ENCODE peak calls at places on chromosomes 13 and 19, in five cellular contexts. One of them, this sample, is unnamed.

GRCh38 chr19:46945668-46946067 is 74.0 kb upstream of the NPAS1 start:
- DNase-seq in fibroblast of villous mesenchyme: no peak
- DNase-seq in tibial nerve: no peak
- DNase-seq in ascending aorta: no peak
- DNase-seq in upper lobe of right lung: no peak
- DNase-seq in this sample: no peak

GRCh38 chr13:99935772-99936171 is 35.8 kb downstream of the ZIC5 start:
- DNase-seq in fibroblast of villous mesenchyme: no peak
- DNase-seq in tibial nerve: no peak
- DNase-seq in upper lobe of right lung: no peak
- DNase-seq in ascending aorta: no peak
- DNase-seq in this sample: no peak

GRCh38 chr13:66367356-66367755 is 862.8 kb downstream of the PCDH9 start:
- DNase-seq in ascending aorta: no peak
- DNase-seq in upper lobe of right lung: no peak
- DNase-seq in tibial nerve: no peak
- DNase-seq in fibroblast of villous mesenchyme: peak; percentile 26
- DNase-seq in this sample: no peak

GRCh38 chr19:23868630-23869029 is 46.1 kb upstream of the ZNF726 start:
- DNase-seq in tibial nerve: no peak
- DNase-seq in fibroblast of villous mesenchyme: no peak
- DNase-seq in ascending aorta: no peak
- DNase-seq in upper lobe of right lung: no peak
- DNase-seq in this sample: no peak

GRCh38 chr13:50403311-50403710 is 388.1 kb downstream of the KCNRG start:
- DNase-seq in upper lobe of right lung: no peak
- DNase-seq in tibial nerve: no peak
- DNase-seq in fibroblast of villous mesenchyme: no peak
- DNase-seq in ascending aorta: no peak
- DNase-seq in this sample: no peak

GRCh38 chr13:23468811-23469210 is 35.3 kb upstream of the SACS start:
- DNase-seq in ascending aorta: no peak
- DNase-seq in fibroblast of villous mesenchyme: no peak
- DNase-seq in upper lobe of right lung: no peak
- DNase-seq in tibial nerve: no peak
- DNase-seq in this sample: no peak

GRCh38 chr19:39411006-39411831 is 1.2 kb upstream of the PLEKHG2 start:
- DNase-seq in ascending aorta: no peak
- DNase-seq in fibroblast of villous mesenchyme: peak; percentile 76
- DNase-seq in tibial nerve: no peak
- DNase-seq in upper lobe of right lung: no peak
- DNase-seq in this sample: no peak

GRCh38 chr13:112892759-112893569 is 76.0 kb upstream of the MCF2L start:
- DNase-seq in tibial nerve: no peak
- DNase-seq in upper lobe of right lung: no peak
- DNase-seq in fibroblast of villous mesenchyme: no peak
- DNase-seq in ascending aorta: no peak
- DNase-seq in this sample: peak; percentile 28

GRCh38 chr13:93266681-93267080 is 40.1 kb downstream of the GPC6 start:
- DNase-seq in fibroblast of villous mesenchyme: no peak
- DNase-seq in upper lobe of right lung: no peak
- DNase-seq in tibial nerve: no peak
- DNase-seq in ascending aorta: no peak
- DNase-seq in this sample: no peak

GRCh38 chr13:36913463-36913862 is 6.6 kb downstream of the SMAD9 start:
- DNase-seq in ascending aorta: no peak
- DNase-seq in fibroblast of villous mesenchyme: no peak
- DNase-seq in tibial nerve: no peak
- DNase-seq in upper lobe of right lung: no peak
- DNase-seq in this sample: no peak

GRCh38 chr13:22227895-22228294 is 557.0 kb downstream of the FGF9 start:
- DNase-seq in fibroblast of villous mesenchyme: no peak
- DNase-seq in upper lobe of right lung: no peak
- DNase-seq in ascending aorta: no peak
- DNase-seq in tibial nerve: no peak
- DNase-seq in this sample: no peak

GRCh38 chr13:73428706-73429105 is 369.9 kb downstream of the KLF5 start:
- DNase-seq in tibial nerve: no peak
- DNase-seq in fibroblast of villous mesenchyme: no peak
- DNase-seq in ascending aorta: no peak
- DNase-seq in upper lobe of right lung: no peak
- DNase-seq in this sample: no peak

GRCh38 chr13:24709186-24709913 is 29.1 kb downstream of the ATP12A start:
- DNase-seq in ascending aorta: peak; percentile 13
- DNase-seq in upper lobe of right lung: no peak
- DNase-seq in tibial nerve: no peak
- DNase-seq in fibroblast of villous mesenchyme: no peak
- DNase-seq in this sample: no peak

GRCh38 chr19:7953060-7953459 is 9.6 kb upstream of the TIMM44 start:
- DNase-seq in tibial nerve: no peak
- DNase-seq in upper lobe of right lung: no peak
- DNase-seq in fibroblast of villous mesenchyme: peak; percentile 14
- DNase-seq in ascending aorta: no peak
- DNase-seq in this sample: no peak

GRCh38 chr13:52085416-52085815 is 43.5 kb downstream of the NEK5 start:
- DNase-seq in ascending aorta: no peak
- DNase-seq in upper lobe of right lung: no peak
- DNase-seq in fibroblast of villous mesenchyme: peak; percentile 61
- DNase-seq in tibial nerve: no peak
- DNase-seq in this sample: no peak

GRCh38 chr13:99565478-99566124 is 64.3 kb downstream of the TM9SF2 start:
- DNase-seq in tibial nerve: no peak
- DNase-seq in ascending aorta: no peak
- DNase-seq in upper lobe of right lung: no peak
- DNase-seq in fibroblast of villous mesenchyme: no peak
- DNase-seq in this sample: no peak

GRCh38 chr19:40443930-40444180 is 280 bp downstream of the SERTAD3 start:
- DNase-seq in fibroblast of villous mesenchyme: peak; percentile 49
- DNase-seq in upper lobe of right lung: no peak
- DNase-seq in tibial nerve: no peak
- DNase-seq in ascending aorta: no peak
- DNase-seq in this sample: no peak

GRCh38 chr13:57627663-57628062 is 3.9 kb upstream of the PCDH17 start:
- DNase-seq in ascending aorta: no peak
- DNase-seq in upper lobe of right lung: no peak
- DNase-seq in tibial nerve: no peak
- DNase-seq in fibroblast of villous mesenchyme: peak; percentile 8
- DNase-seq in this sample: no peak

GRCh38 chr19:32104465-32105235 is 240.8 kb upstream of the ZNF507 start:
- DNase-seq in tibial nerve: no peak
- DNase-seq in fibroblast of villous mesenchyme: peak; percentile 3
- DNase-seq in ascending aorta: no peak
- DNase-seq in upper lobe of right lung: no peak
- DNase-seq in this sample: no peak

DNA sequence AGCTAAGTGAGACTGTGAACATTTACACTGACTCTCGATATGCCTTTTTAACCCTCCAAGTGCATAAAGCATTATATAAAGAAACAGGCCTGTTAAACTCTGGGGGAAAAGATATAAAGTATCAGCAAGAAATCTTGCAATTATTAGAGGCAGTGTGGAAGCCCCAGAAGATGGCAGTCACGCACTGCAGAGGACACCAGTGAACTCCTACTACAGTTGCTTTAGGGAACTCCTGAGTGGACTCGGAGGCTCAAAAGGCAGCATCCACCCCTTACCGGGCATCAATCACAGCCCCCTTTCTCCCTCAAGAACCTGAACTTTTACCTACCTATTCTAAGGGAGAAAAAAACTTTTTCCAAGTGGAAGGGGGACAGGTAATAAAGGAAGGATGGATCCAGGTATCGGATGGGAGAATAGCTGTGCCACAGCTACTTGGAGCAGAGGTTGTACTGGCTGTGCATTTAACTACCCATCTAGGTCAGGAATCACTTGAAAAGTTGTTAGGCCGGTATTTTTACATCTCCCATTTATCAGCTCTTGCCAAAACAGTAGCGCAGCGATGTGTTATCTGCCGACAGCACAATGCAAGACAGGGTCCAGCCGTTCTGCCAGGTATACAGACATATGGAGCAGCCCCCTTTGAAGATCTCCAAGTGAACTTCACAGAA is 80.1 kb downstream of the ZNF486 start:
- DNase-seq in upper lobe of right lung: peak; percentile 66
- DNase-seq in tibial nerve: no peak
- DNase-seq in fibroblast of villous mesenchyme: peak; percentile 23
- DNase-seq in ascending aorta: no peak
- DNase-seq in this sample: peak; percentile 55
- TF ChIP-seq CTCF in upper lobe of right lung: peak; percentile 52
- TF ChIP-seq CTCF in tibial nerve: no peak
- TF ChIP-seq CTCF in fibroblast of villous mesenchyme: peak; percentile 41
- TF ChIP-seq CTCF in ascending aorta: no peak
- TF ChIP-seq CTCF in this sample: no peak

GRCh38 chr19:53942001-53942786 is 20.5 kb upstream of the CACNG8 start:
- DNase-seq in tibial nerve: no peak
- DNase-seq in fibroblast of villous mesenchyme: peak; percentile 13
- DNase-seq in upper lobe of right lung: peak; percentile 56
- DNase-seq in ascending aorta: no peak
- DNase-seq in this sample: peak; percentile 87
- TF ChIP-seq CTCF in tibial nerve: no peak
- TF ChIP-seq CTCF in fibroblast of villous mesenchyme: peak; percentile 4
- TF ChIP-seq CTCF in upper lobe of right lung: no peak
- TF ChIP-seq CTCF in ascending aorta: no peak
- TF ChIP-seq CTCF in this sample: peak; percentile 58

DNA sequence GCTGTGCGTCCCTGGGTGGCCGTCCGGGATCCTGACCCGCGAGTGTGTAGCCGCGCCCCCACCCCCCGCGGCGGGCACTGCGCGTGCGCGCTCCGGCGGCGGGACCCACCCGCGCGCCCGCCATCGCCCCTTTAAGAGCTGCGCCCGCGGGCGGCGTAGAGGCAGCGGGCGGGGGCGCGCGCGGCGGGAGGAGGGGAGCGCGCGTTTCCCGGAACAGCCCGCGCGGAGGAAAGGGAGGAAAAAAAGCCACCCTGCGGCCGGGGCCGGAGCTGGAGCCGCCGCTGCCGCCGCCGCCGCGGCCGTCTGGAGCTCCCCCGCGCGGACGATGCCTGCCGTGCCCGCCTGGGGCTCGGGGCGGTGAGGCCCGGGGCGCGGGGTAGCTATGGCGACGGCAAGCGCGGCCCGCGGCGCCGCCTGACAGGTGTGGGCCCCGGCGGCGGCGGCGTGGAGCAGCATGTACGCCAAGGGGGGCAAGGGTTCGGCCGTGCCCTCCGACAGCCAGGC is at the start of gene SSBP4:
- DNase-seq in ascending aorta: no peak
- DNase-seq in fibroblast of villous mesenchyme: peak; percentile 80
- DNase-seq in upper lobe of right lung: peak; percentile 86
- DNase-seq in tibial nerve: no peak
- DNase-seq in this sample: peak; percentile 82
- TF ChIP-seq CTCF in ascending aorta: no peak
- TF ChIP-seq CTCF in fibroblast of villous mesenchyme: peak; percentile 14
- TF ChIP-seq CTCF in upper lobe of right lung: peak; percentile 29
- TF ChIP-seq CTCF in tibial nerve: peak; percentile 52
- TF ChIP-seq CTCF in this sample: peak; percentile 38

DNA sequence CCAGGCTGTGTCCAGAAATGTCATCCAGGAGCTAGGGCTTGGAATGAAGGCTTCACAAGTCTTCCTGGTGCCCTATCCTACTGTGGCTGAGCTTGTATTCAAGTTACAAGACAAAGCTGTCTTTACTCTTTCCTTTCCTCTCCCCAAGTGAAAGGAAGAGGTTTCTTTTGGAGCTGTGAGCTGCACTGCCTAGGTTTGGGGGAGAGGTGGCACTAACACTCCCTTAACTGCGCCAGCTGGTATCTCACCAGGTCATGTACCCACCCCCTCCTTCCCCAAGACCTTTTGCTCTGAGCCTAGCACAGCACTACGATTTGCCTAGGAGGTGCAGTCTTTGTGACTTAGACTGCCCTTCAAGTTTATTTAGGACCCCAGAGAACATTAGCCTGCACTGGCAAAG is 2053.6 kb upstream of the PRR20A start:
- DNase-seq in tibial nerve: no peak
- DNase-seq in upper lobe of right lung: no peak
- DNase-seq in fibroblast of villous mesenchyme: no peak
- DNase-seq in ascending aorta: no peak
- DNase-seq in this sample: no peak
- TF ChIP-seq CTCF in tibial nerve: no peak
- TF ChIP-seq CTCF in upper lobe of right lung: no peak
- TF ChIP-seq CTCF in fibroblast of villous mesenchyme: no peak
- TF ChIP-seq CTCF in ascending aorta: no peak
- TF ChIP-seq CTCF in this sample: no peak

DNA sequence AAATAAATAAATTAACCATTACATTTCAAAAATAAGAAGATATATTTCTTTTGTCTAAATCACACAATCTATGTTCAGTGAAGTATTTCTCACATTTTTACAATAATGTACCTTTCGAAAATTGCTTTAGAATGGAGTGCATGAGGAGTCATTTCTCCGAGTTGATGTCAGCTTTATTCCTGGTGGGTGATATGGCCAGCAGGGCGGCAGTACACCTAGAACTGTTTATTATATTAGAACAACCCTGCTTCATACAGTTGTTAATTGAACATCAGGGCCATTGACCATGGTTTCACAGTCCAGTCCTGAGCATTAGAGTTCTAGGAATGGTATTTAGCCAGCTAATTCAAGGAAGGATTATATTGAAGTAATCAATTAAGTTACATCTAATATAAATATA is 696.3 kb upstream of the SLC10A2 start:
- DNase-seq in tibial nerve: no peak
- DNase-seq in fibroblast of villous mesenchyme: no peak
- DNase-seq in upper lobe of right lung: no peak
- DNase-seq in ascending aorta: no peak
- DNase-seq in this sample: no peak
- TF ChIP-seq CTCF in tibial nerve: no peak
- TF ChIP-seq CTCF in fibroblast of villous mesenchyme: no peak
- TF ChIP-seq CTCF in upper lobe of right lung: no peak
- TF ChIP-seq CTCF in ascending aorta: no peak
- TF ChIP-seq CTCF in this sample: peak; percentile 35

GRCh38 chr13:110713642-110713952 is at the start of gene ING1:
- DNase-seq in upper lobe of right lung: no peak
- DNase-seq in tibial nerve: no peak
- DNase-seq in ascending aorta: no peak
- DNase-seq in fibroblast of villous mesenchyme: no peak
- DNase-seq in this sample: no peak

GRCh38 chr13:110712849-110713641 is 455 bp upstream of the ING1 start:
- DNase-seq in ascending aorta: peak; percentile 100
- DNase-seq in upper lobe of right lung: peak; percentile 100
- DNase-seq in fibroblast of villous mesenchyme: peak; percentile 100
- DNase-seq in tibial nerve: peak; percentile 98
- DNase-seq in this sample: peak; percentile 100

GRCh38 chr13:110715395-110716234 is 2.1 kb downstream of the ING1 start:
- DNase-seq in ascending aorta: peak; percentile 99
- DNase-seq in tibial nerve: peak; percentile 96
- DNase-seq in upper lobe of right lung: peak; percentile 99
- DNase-seq in fibroblast of villous mesenchyme: peak; percentile 100
- DNase-seq in this sample: peak; percentile 97

GRCh38 chr13:110714798-110715394 is 1.4 kb downstream of the ING1 start:
- DNase-seq in tibial nerve: peak; percentile 41
- DNase-seq in fibroblast of villous mesenchyme: no peak
- DNase-seq in upper lobe of right lung: peak; percentile 85
- DNase-seq in ascending aorta: no peak
- DNase-seq in this sample: peak; percentile 67

GRCh38 chr13:110713981-110714797 is 689 bp downstream of the ING1 start:
- DNase-seq in upper lobe of right lung: peak; percentile 81
- DNase-seq in ascending aorta: no peak
- DNase-seq in tibial nerve: peak; percentile 31
- DNase-seq in fibroblast of villous mesenchyme: peak; percentile 45
- DNase-seq in this sample: peak; percentile 62
- TF ChIP-seq CTCF in upper lobe of right lung: no peak
- TF ChIP-seq CTCF in ascending aorta: no peak
- TF ChIP-seq CTCF in tibial nerve: no peak
- TF ChIP-seq CTCF in fibroblast of villous mesenchyme: no peak
- TF ChIP-seq CTCF in this sample: no peak

This sample was measured in glutamatergic neuron.